ENCODE peak calls at places on chromosomes 13 and 19, in four cellular contexts. T is epithelial cell of esophagus; Q is Jurkat, Clone E6-1; X is stimulated activated CD4-positive, alpha-beta T cell treated with anti-CD3 and anti-CD28 coated beads, Interleukin-4, amount 100 ng/mL, for 48 hours. J is an unnamed sample.

GRCh38 chr19:7419153-7419552 is 69.7 kb downstream of the PEX11G start:
- DNase-seq in T (no peak), X (no peak), Q (no peak), J (no peak)

GRCh38 chr19:28164214-28164613 is 1048.7 kb downstream of the UQCRFS1 start:
- DNase-seq in Q (no peak), T (no peak), X (no peak), J (no peak)

GRCh38 chr13:40083841-40084240 is 428.4 kb downstream of the COG6 start:
- DNase-seq in T (no peak), X (no peak), Q (no peak), J (no peak)

GRCh38 chr13:67493835-67494234 is 263.7 kb upstream of the PCDH9 start:
- DNase-seq in X (no peak), T (no peak), Q (no peak), J (no peak)

GRCh38 chr19:31338069-31338767 is 11.0 kb downstream of the TSHZ3 start:
- DNase-seq in Q (peak), T (peak), X (no peak), J (no peak)

GRCh38 chr19:4523306-4524110 is 5.2 kb upstream of the PLIN4 start:
- DNase-seq in X (peak), Q (no peak), T (peak), J (no peak)

GRCh38 chr19:35167251-35168119 is 12.9 kb downstream of the FXYD5 start:
- DNase-seq in Q (no peak), X (no peak), T (no peak), J (no peak)

GRCh38 chr13:25097426-25097825 is 1.5 kb downstream of the PABPC3 start:
- DNase-seq in T (no peak), Q (no peak), X (no peak), J (no peak)

GRCh38 chr13:113792236-113792770 is 33.3 kb downstream of the TMEM255B start:
- DNase-seq in T (no peak), X (no peak), Q (no peak), J (no peak)

GRCh38 chr13:101018720-101019119 is 344.1 kb upstream of the TMTC4 start:
- DNase-seq in X (no peak), T (peak), Q (no peak), J (no peak)

GRCh38 chr13:107799001-107799400 is 416.3 kb downstream of the LIG4 start:
- DNase-seq in X (no peak), Q (no peak), T (no peak), J (no peak)